ENCODE peak calls at places on chromosomes 2 and 18, in ten cellular contexts. A is GM10248, Y is neural progenitor cell, M is coronary artery, T is choroid plexus epithelial cell, B is body of pancreas, R is AG09309, J is brain microvascular endothelial cell, E is pancreas, H is uterus. Q is an unnamed sample.
A peak's percentile ranks its signal among the peaks of the same experiment; 100 is the strongest.

GRCh38 chr2:3725458-3726250 is 22.3 kb downstream of the DCDC2C start:
- DNase-seq in A (no peak), Y (no peak), M (no peak), T (no peak), B (no peak), R (no peak), J (no peak), E (peak; percentile 67), H (no peak), Q (no peak)

GRCh38 chr2:106801256-106801655 is 84.7 kb downstream of the ST6GAL2 start:
- DNase-seq in A (no peak), Y (peak; percentile 76), M (no peak), T (no peak), B (no peak), R (no peak), J (no peak), E (no peak), H (no peak), Q (no peak)

GRCh38 chr2:102001767-102002142 is 10.0 kb downstream of the IL1R2 start:
- DNase-seq in A (no peak), Y (no peak), M (no peak), T (no peak), B (no peak), R (no peak), J (no peak), E (no peak), H (no peak), Q (no peak)

GRCh38 chr18:58578835-58579560 is 49.9 kb downstream of the ALPK2 start:
- DNase-seq in A (no peak), Y (no peak), M (no peak), T (peak; percentile 84), B (no peak), R (peak; percentile 76), J (peak; percentile 84), E (no peak), H (no peak), Q (peak; percentile 73)

GRCh38 chr2:24409700-24410556 is 49.6 kb upstream of the ITSN2 start:
- DNase-seq in A (peak; percentile 77), Y (peak; percentile 81), M (no peak), T (peak; percentile 84), B (peak; percentile 61), R (peak; percentile 28), J (peak; percentile 56), E (no peak), H (peak; percentile 52), Q (peak; percentile 17)

GRCh38 chr18:50721006-50721405 is 98.8 kb downstream of the MRO start:
- DNase-seq in A (no peak), Y (no peak), M (no peak), T (no peak), B (no peak), R (no peak), J (no peak), E (no peak), H (no peak), Q (no peak)

GRCh38 chr2:172461591-172462392 is 34.4 kb downstream of the ITGA6 start:
- DNase-seq in A (peak; percentile 52), Y (peak; percentile 83), M (no peak), T (peak; percentile 58), B (peak; percentile 81), R (no peak), J (no peak), E (peak; percentile 89), H (peak; percentile 43), Q (no peak)

GRCh38 chr2:14633451-14634211 is 1.1 kb downstream of the LRATD1 start:
- DNase-seq in A (peak; percentile 13), Y (peak; percentile 29), M (peak; percentile 72), T (no peak), B (peak; percentile 39), R (no peak), J (no peak), E (peak; percentile 80), H (peak; percentile 13), Q (no peak)

GRCh38 chr18:9839211-9839610 is 46.6 kb upstream of the TXNDC2 start:
- DNase-seq in A (no peak), Y (no peak), M (no peak), T (no peak), B (no peak), R (no peak), J (no peak), E (no peak), H (no peak), Q (no peak)

GRCh38 chr18:78587096-78587495 is 392.5 kb upstream of the SALL3 start:
- DNase-seq in A (no peak), Y (no peak), M (no peak), T (no peak), B (no peak), R (no peak), J (no peak), E (no peak), H (no peak), Q (no peak)

GRCh38 chr18:8658858-8659485 is 46.4 kb upstream of the MTCL1 start:
- DNase-seq in A (no peak), Y (no peak), M (no peak), T (no peak), B (no peak), R (no peak), J (no peak), E (no peak), H (no peak), Q (no peak)

GRCh38 chr2:137718786-137719185 is 245.5 kb upstream of the HNMT start:
- DNase-seq in A (no peak), Y (no peak), M (no peak), T (no peak), B (no peak), R (no peak), J (no peak), E (no peak), H (no peak), Q (no peak)

GRCh38 chr2:48829036-48829435 is 73.5 kb upstream of the LHCGR start:
- DNase-seq in A (no peak), Y (no peak), M (no peak), T (peak; percentile 58), B (no peak), R (no peak), J (peak; percentile 16), E (no peak), H (no peak), Q (no peak)

GRCh38 chr2:97935719-97936161 is 60.0 kb downstream of the TMEM131 start:
- DNase-seq in A (no peak), Y (peak; percentile 45), M (no peak), T (peak; percentile 83), B (no peak), R (peak; percentile 50), J (peak; percentile 36), E (no peak), H (no peak), Q (peak; percentile 26)

GRCh38 chr2:121205321-121205942 is 79.6 kb downstream of the TFCP2L1 start:
- DNase-seq in A (no peak), Y (no peak), M (no peak), T (peak; percentile 16), B (peak; percentile 47), R (no peak), J (peak; percentile 49), E (no peak), H (no peak), Q (no peak)

GRCh38 chr2:35410431-35411061 is 945.0 kb upstream of the CRIM1 start:
- DNase-seq in A (peak; percentile 35), Y (peak; percentile 75), M (no peak), T (peak; percentile 68), B (peak; percentile 60), R (peak; percentile 4), J (peak; percentile 20), E (peak; percentile 63), H (no peak), Q (no peak)
- TF ChIP-seq CTCF in A (peak; percentile 88), Y (peak; percentile 99), M (peak; percentile 87), T (peak; percentile 89), B (peak; percentile 81), R (peak; percentile 78), J (peak; percentile 94), E (peak; percentile 89), H (peak; percentile 57), Q (peak; percentile 63)

DNA sequence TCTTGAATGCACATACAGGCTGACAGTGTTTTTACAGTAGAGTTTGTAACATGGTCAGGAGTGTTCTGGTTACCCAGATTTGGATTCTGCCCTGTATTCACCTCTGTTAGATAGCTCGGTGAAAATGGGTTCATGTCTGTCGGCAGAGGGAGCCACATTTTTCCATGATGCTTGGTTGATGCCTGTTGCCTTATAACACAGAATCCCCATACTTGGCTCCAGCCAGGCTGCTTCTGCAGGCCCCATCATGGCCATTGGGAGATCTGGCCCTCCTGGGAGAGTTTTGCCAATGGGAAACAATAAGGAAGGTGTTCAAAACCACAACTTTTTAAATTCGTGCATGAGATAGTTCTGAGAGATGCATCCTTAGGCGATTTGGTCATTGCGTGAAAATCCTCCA is 78.1 kb downstream of the WDSUB1 start:
- DNase-seq in A (no peak), Y (no peak), M (peak; percentile 70), T (peak; percentile 32), B (no peak), R (no peak), J (no peak), E (no peak), H (no peak), Q (no peak)
- TF ChIP-seq CTCF in A (no peak), Y (no peak), M (no peak), T (peak; percentile 36), B (no peak), R (no peak), J (peak; percentile 23), E (no peak), H (no peak), Q (no peak)

GRCh38 chr18:26073742-26074141 is 16.7 kb downstream of the SS18 start:
- DNase-seq in A (no peak), Y (no peak), M (no peak), T (no peak), B (no peak), R (no peak), J (no peak), E (no peak), H (no peak), Q (no peak)

GRCh38 chr18:26071725-26072124 is 18.7 kb downstream of the SS18 start:
- DNase-seq in A (peak; percentile 18), Y (no peak), M (no peak), T (peak; percentile 80), B (no peak), R (no peak), J (peak; percentile 21), E (no peak), H (no peak), Q (no peak)

GRCh38 chr18:26071020-26071419 is 19.4 kb downstream of the SS18 start:
- DNase-seq in A (no peak), Y (no peak), M (no peak), T (no peak), B (no peak), R (no peak), J (no peak), E (no peak), H (no peak), Q (no peak)

DNA sequence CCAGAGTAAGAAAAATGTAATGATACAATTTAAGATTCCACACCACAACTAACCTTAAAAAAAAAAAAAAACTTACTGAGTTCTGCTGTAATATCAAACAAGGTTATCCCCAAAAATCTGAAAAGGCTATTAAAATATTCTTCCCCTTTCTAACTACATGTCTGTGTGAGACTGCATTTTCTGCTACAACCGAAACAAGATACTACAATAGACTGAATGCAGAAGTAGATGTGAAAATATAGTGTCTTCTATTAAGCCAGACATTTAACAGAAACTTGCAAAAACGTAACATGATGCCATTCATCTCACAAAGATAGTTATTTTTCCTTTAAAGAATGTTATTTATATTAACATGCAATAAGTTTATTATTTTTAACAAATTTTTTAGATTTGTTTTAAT is 16.2 kb downstream of the SS18 start:
- DNase-seq in A (no peak), Y (no peak), M (no peak), T (no peak), B (no peak), R (no peak), J (no peak), E (no peak), H (no peak), Q (no peak)
- TF ChIP-seq CTCF in A (no peak), Y (no peak), M (no peak), T (no peak), B (no peak), R (no peak), J (no peak), E (no peak), H (no peak), Q (no peak)

GRCh38 chr2:232367591-232368233 is 10.8 kb upstream of the ALPP start:
- DNase-seq in A (no peak), Y (peak; percentile 55), M (no peak), T (no peak), B (no peak), R (no peak), J (no peak), E (peak; percentile 61), H (no peak), Q (no peak)
- TF ChIP-seq CTCF in A (no peak), Y (peak; percentile 47), M (no peak), T (peak; percentile 52), B (no peak), R (peak; percentile 39), J (peak; percentile 54), E (no peak), H (no peak), Q (no peak)

Q was measured in AG04449.